ENCODE peak calls at places on chromosome X, in ten cellular contexts. T, E, K, H, O, R, C, X, A and Y are unnamed samples.

GRCh38 chrX:31483336-31483735 is 411.5 kb upstream of the FTHL17 start:
- DNase-seq in E (no peak), K (peak; percentile 34), O (no peak), A (peak; percentile 27), R (no peak), T (no peak), C (peak; percentile 79), X (no peak), H (no peak), Y (no peak)

GRCh38 chrX:72255445-72255844 is 16.6 kb upstream of the ERCC6L start:
- DNase-seq in O (no peak), T (no peak), K (no peak), X (peak; percentile 47), A (no peak), R (no peak), E (peak; percentile 57), C (no peak), H (no peak), Y (no peak)

GRCh38 chrX:96407043-96407442 is 277.6 kb upstream of the DIAPH2 start:
- DNase-seq in X (no peak), T (no peak), H (no peak), K (peak; percentile 49), E (peak; percentile 16), O (no peak), R (no peak), A (no peak), C (peak; percentile 62), Y (no peak)

GRCh38 chrX:46687619-46688018 is 71.3 kb downstream of the SLC9A7 start:
- DNase-seq in E (no peak), R (no peak), A (no peak), K (peak; percentile 48), H (no peak), C (peak; percentile 37), O (no peak), T (no peak), X (no peak), Y (no peak)

GRCh38 chrX:71650333-71650969 is 16.9 kb upstream of the LOC101059915 start:
- DNase-seq in A (no peak), R (no peak), O (no peak), X (no peak), H (no peak), K (no peak), T (no peak), C (no peak), E (no peak), Y (no peak)

GRCh38 chrX:133297284-133297683 is 79.1 kb upstream of the TFDP3 start:
- DNase-seq in C (peak; percentile 69), T (no peak), O (no peak), X (no peak), R (no peak), K (peak; percentile 52), H (no peak), E (no peak), A (peak; percentile 20), Y (no peak)

GRCh38 chrX:135168533-135168932 is 2.7 kb downstream of the CT55 start:
- DNase-seq in H (no peak), O (no peak), R (no peak), C (no peak), K (no peak), A (no peak), E (no peak), X (no peak), T (no peak), Y (no peak)

GRCh38 chrX:15216280-15216679 is 53.6 kb downstream of the ASB9 start:
- DNase-seq in R (no peak), C (no peak), E (no peak), A (no peak), K (no peak), T (no peak), O (no peak), H (no peak), X (no peak), Y (no peak)

GRCh38 chrX:155632424-155633100 is 19.8 kb upstream of the TMLHE start:
- DNase-seq in A (no peak), T (no peak), E (no peak), O (no peak), K (no peak), C (peak; percentile 4), H (no peak), R (no peak), X (no peak), Y (no peak)

GRCh38 chrX:11532291-11533075 is 133.2 kb downstream of the ARHGAP6 start:
- DNase-seq in T (no peak), C (peak; percentile 36), K (no peak), E (no peak), A (no peak), H (no peak), O (peak; percentile 5), R (no peak), X (peak; percentile 39), Y (no peak)

GRCh38 chrX:22575161-22575845 is 302.6 kb downstream of the CBLL2 start:
- DNase-seq in H (no peak), T (no peak), O (no peak), X (no peak), E (no peak), R (no peak), K (peak; percentile 44), C (peak; percentile 65), A (peak; percentile 8), Y (no peak)

GRCh38 chrX:153726286-153727107 is 1.8 kb downstream of the ABCD1 start:
- DNase-seq in K (no peak), X (peak; percentile 82), T (peak; percentile 59), H (peak; percentile 67), R (peak; percentile 69), A (no peak), E (peak; percentile 61), C (peak; percentile 38), O (peak; percentile 62), Y (no peak)

GRCh38 chrX:8042304-8042703 is 115.1 kb upstream of the PNPLA4 start:
- DNase-seq in O (no peak), C (no peak), T (no peak), X (no peak), E (no peak), A (no peak), K (peak; percentile 53), R (no peak), H (no peak), Y (no peak)
- TF ChIP-seq CTCF in O (no peak), C (no peak), T (no peak), X (peak; percentile 63), E (no peak), A (peak; percentile 7), K (peak; percentile 33), R (no peak), H (no peak), Y (no peak)

GRCh38 chrX:63739885-63740284 is 45.1 kb downstream of the ARHGEF9 start:
- DNase-seq in A (no peak), R (no peak), K (no peak), H (no peak), X (peak; percentile 30), E (no peak), C (no peak), T (no peak), O (no peak), Y (no peak)
- TF ChIP-seq CTCF in A (no peak), R (no peak), K (no peak), H (no peak), X (peak; percentile 46), E (no peak), C (no peak), T (no peak), O (no peak), Y (no peak)

GRCh38 chrX:93259029-93259428 is 414.3 kb downstream of the NAP1L3 start:
- DNase-seq in O (no peak), C (no peak), A (no peak), K (no peak), E (no peak), H (no peak), X (no peak), T (no peak), R (no peak), Y (no peak)
- TF ChIP-seq CTCF in O (no peak), C (peak; percentile 16), A (no peak), K (no peak), E (no peak), H (no peak), X (peak; percentile 59), T (no peak), R (no peak), Y (no peak)

GRCh38 chrX:118325453-118325852 is 20.5 kb upstream of the WDR44 start:
- DNase-seq in E (no peak), R (no peak), O (no peak), X (no peak), T (no peak), K (peak; percentile 13), H (no peak), A (no peak), C (peak; percentile 7), Y (no peak)
- TF ChIP-seq CTCF in E (peak; percentile 21), R (no peak), O (peak; percentile 29), X (peak; percentile 51), T (no peak), K (peak; percentile 18), H (peak; percentile 27), A (peak; percentile 33), C (peak; percentile 40), Y (peak; percentile 59)